ENCODE peak calls at places on chromosomes 4 and X, in six cellular contexts. Z is psoas muscle, H is kidney epithelial cell, O is heart right ventricle, X is adipocyte, C is choroid plexus epithelial cell. A is an unnamed sample.
A peak's percentile ranks its signal among the peaks of the same experiment; 100 is the strongest.

GRCh38 chr4:7187297-7187592 is 5.1 kb upstream of the SORCS2 start:
- DNase-seq in H (no peak), C (peak; percentile 20), Z (peak; percentile 6), O (no peak), X (no peak), A (no peak)

GRCh38 chrX:17680732-17681413 is 56.4 kb upstream of the SCML1 start:
- DNase-seq in X (peak; percentile 53), H (no peak), O (no peak), C (no peak), Z (no peak), A (no peak)

GRCh38 chrX:153970398-153971123 is 1.1 kb downstream of the HCFC1 start:
- DNase-seq in Z (peak; percentile 78), X (peak; percentile 60), C (peak; percentile 85), H (no peak), O (no peak), A (no peak)

GRCh38 chrX:70664726-70665125 is 220.1 kb downstream of the DLG3 start:
- DNase-seq in C (peak; percentile 53), H (peak; percentile 4), Z (no peak), X (peak; percentile 67), O (no peak), A (no peak)

GRCh38 chrX:40278340-40279090 is 180.8 kb upstream of the BCOR start:
- DNase-seq in H (no peak), Z (no peak), O (no peak), C (peak; percentile 28), X (no peak), A (no peak)

GRCh38 chrX:129754266-129755024 is 15.7 kb downstream of the XPNPEP2 start:
- DNase-seq in Z (peak; percentile 25), C (no peak), O (no peak), X (no peak), H (no peak), A (no peak)

GRCh38 chr4:72209600-72209999 is 177.8 kb downstream of the NPFFR2 start:
- DNase-seq in H (peak; percentile 41), C (no peak), Z (no peak), O (no peak), X (no peak), A (no peak)

GRCh38 chr4:177182156-177182555 is 127.5 kb upstream of the NEIL3 start:
- DNase-seq in Z (no peak), X (peak; percentile 51), C (peak; percentile 12), O (no peak), H (no peak), A (no peak)

GRCh38 chr4:113760094-113760851 is 1.3 kb downstream of the CAMK2D start:
- DNase-seq in O (no peak), C (peak; percentile 63), X (peak; percentile 68), H (no peak), Z (peak; percentile 49), A (no peak)

GRCh38 chrX:151970661-151971060 is 3.8 kb downstream of the GABRE start:
- DNase-seq in O (peak; percentile 71), H (no peak), C (peak; percentile 89), X (peak; percentile 67), Z (peak; percentile 84), A (no peak)

GRCh38 chrX:153973127-153974002 is 811 bp downstream of the TMEM187 start:
- DNase-seq in X (no peak), Z (peak; percentile 48), C (peak; percentile 34), O (no peak), H (no peak), A (no peak)

GRCh38 chrX:12441376-12442128 is 303.3 kb downstream of the FRMPD4 start:
- DNase-seq in C (peak; percentile 19), O (no peak), Z (no peak), X (peak; percentile 85), H (no peak), A (no peak)

GRCh38 chr4:185145572-185145971 is 2.5 kb downstream of the SLC25A4 start:
- DNase-seq in X (no peak), O (peak; percentile 58), C (peak; percentile 11), Z (peak; percentile 72), H (no peak), A (no peak)

GRCh38 chr4:128355301-128355700 is 67.7 kb upstream of the PGRMC2 start:
- DNase-seq in C (no peak), X (no peak), O (peak; percentile 23), Z (no peak), H (peak; percentile 79), A (peak; percentile 89)

DNA sequence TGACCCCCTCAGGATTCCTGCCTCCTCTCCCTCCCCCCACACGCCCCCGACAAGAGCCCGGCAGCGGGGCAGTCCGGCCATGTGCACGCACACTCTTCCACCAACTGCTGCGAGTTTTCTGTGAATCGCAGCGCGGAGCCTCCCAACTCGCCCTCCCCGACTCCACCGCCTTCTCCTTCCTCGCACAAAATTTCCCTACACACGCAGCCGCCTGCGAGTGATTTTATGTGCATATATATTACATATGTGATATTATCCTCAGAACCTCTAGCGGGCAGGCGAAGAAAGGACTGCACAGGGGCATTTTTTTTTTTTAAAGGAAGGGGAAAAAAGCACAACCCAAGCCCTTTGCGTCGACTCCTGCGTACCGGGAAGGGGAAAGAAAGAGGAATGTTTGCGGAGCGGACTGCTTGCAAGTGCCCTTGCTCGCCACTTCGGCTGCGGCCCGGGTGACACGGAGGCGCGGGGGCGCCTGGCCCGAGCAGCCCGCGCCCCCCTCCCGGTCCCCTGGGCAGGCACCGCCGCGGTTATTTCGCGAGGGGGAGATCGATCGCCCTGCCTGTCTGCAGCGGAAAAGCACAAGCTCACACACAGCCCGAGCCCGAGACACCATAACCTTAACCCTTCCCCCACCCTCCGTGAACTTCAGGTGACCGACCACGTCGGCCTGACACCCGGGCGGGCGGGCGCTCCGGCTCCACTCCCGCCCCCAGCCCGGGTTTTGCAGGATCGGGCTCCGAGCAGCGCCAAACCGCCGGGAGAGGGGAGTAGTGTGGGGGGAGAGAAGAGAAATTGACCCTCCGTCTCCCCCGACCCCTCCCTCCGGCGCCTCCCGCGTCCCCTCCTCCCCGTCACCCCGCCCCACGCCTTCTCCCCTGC is 2.2 kb downstream of the ZNF827 start:
- DNase-seq in Z (peak; percentile 81), X (peak; percentile 85), C (peak; percentile 78), H (no peak), O (peak; percentile 70), A (no peak)
- H3K4me3 ChIP-seq in Z (peak overlapping the region; percentile 80), X (peak overlapping the region; percentile 94), C (peak overlapping the region; percentile 89), H (peak overlapping the region; percentile 63), O (peak overlapping the region; percentile 84), A (peak overlapping the region; percentile 79)

GRCh38 chr4:8709050-8709728 is 116.6 kb downstream of the CPZ start:
- DNase-seq in O (no peak), X (no peak), H (no peak), C (no peak), Z (peak; percentile 23), A (no peak)
- H3K4me3 ChIP-seq in O (no peak overlapping the region), X (no peak overlapping the region), H (no peak overlapping the region), C (no peak overlapping the region), Z (no peak overlapping the region), A (no peak overlapping the region)

GRCh38 chr4:147479376-147479775 is 1.5 kb upstream of the EDNRA start:
- DNase-seq in X (no peak), C (peak; percentile 36), H (no peak), O (no peak), Z (no peak), A (no peak)

GRCh38 chr4:147480891-147481576 is at the start of gene EDNRA:
- DNase-seq in C (peak; percentile 67), H (no peak), Z (peak; percentile 51), O (peak; percentile 39), X (peak; percentile 85), A (no peak)

GRCh38 chr4:147480502-147480890 is 401 bp upstream of the EDNRA start:
- DNase-seq in C (peak; percentile 33), X (no peak), O (no peak), H (no peak), Z (no peak), A (no peak)

GRCh38 chr4:147481577-147482109 is 746 bp downstream of the EDNRA start:
- DNase-seq in C (peak; percentile 44), H (no peak), Z (no peak), O (no peak), X (peak; percentile 61), A (no peak)

DNA sequence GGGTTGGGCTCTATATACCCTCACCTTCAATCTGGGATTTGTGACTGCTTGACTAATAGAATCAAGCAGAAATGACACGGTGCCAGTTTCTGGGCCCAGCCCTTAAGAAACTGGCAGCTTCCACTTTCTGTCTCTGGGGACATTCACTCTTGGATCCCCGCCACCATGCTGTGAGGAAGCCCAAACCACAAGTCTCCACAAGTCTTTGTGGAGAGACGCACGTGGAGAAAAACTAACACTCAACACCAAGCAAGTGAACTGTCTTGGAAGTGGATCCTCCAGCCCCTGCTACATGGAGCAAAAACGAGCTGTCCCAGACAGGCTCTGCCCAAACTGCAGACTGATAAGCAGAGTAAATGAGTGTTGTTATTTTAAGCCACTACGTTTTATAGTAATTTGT is 1.1 kb upstream of the EDNRA start:
- DNase-seq in Z (no peak), H (no peak), C (peak; percentile 90), X (peak; percentile 48), O (peak; percentile 29), A (no peak)
- H3K4me3 ChIP-seq in Z (no peak overlapping the region), H (no peak overlapping the region), C (no peak overlapping the region), X (peak overlapping the region; percentile 83), O (no peak overlapping the region), A (no peak overlapping the region)

DNA sequence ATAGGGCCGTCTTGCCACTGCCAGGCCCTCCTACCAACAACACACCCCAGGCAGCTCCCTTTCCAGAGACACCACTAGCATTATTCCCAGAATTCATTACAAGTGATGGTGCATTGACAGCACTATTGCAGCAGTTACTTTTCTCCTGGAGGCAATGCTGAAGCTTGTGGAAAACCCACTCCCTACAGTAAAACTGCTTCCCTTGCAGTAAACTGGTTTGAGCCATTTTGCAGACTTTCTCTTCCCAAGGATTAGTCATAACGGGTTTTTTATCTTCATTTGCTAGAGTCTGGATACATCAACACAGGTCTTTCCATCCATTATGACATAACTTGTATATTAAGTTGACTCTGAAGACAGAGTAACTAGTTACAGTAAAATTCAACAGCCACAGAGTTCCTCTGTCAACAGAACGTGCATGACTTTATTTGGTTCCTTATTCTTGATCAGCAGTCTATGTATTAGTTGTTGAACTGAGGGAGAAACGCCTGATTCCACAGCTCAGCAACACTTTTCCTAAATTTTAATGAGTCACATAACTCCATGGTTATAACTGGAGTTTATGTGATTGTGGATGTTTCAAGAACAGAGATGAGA is 2.2 kb downstream of the ANKRD50 start:
- DNase-seq in O (no peak), C (peak; percentile 32), H (no peak), X (peak; percentile 28), Z (no peak), A (no peak)
- H3K4me3 ChIP-seq in O (peak overlapping the region; percentile 89), C (peak overlapping the region; percentile 87), H (peak overlapping the region; percentile 93), X (peak overlapping the region; percentile 94), Z (peak overlapping the region; percentile 83), A (peak overlapping the region; percentile 86)

GRCh38 chrX:46325312-46325877 is 219.8 kb downstream of the ZNF674 start:
- DNase-seq in C (peak; percentile 45), H (peak; percentile 88), X (peak; percentile 79), Z (no peak), O (no peak), A (peak; percentile 87)
- H3K4me3 ChIP-seq in C (no peak overlapping the region), H (no peak overlapping the region), X (no peak overlapping the region), Z (no peak overlapping the region), O (peak overlapping the region; percentile 13), A (no peak overlapping the region)